ENCODE peak calls at places on chromosomes 1 and 21, in five cellular contexts. A is A549, B is H1, X is K562, F is GM12878. S is an unnamed sample.
A peak's percentile ranks its signal among the peaks of the same experiment; 100 is the strongest.

GRCh38 chr21:46083271-46084040 is 14.5 kb upstream of the COL6A2 start:
- DNase-seq in A (no peak), B (no peak), X (no peak), F (no peak), S (no peak)

GRCh38 chr1:217647791-217648190 is 16.6 kb downstream of the SPATA17 start:
- DNase-seq in A (no peak), B (no peak), X (no peak), F (no peak), S (no peak)

GRCh38 chr1:110233861-110234260 is 23.7 kb downstream of the KCNC4 start:
- DNase-seq in A (no peak), B (no peak), X (no peak), F (no peak), S (no peak)

GRCh38 chr1:10541286-10541685 is 66.5 kb downstream of the PEX14 start:
- DNase-seq in A (no peak), B (peak; percentile 77), X (no peak), F (no peak), S (no peak)

GRCh38 chr1:211133393-211133840 is 531 bp downstream of the KCNH1 start:
- DNase-seq in A (no peak), B (peak; percentile 64), X (no peak), F (no peak), S (no peak)

GRCh38 chr1:183480971-183481431 is 8.7 kb downstream of the SMG7 start:
- DNase-seq in A (no peak), B (no peak), X (no peak), F (peak; percentile 33), S (no peak)

GRCh38 chr1:113226118-113226517 is 153.1 kb downstream of the LRIG2 start:
- DNase-seq in A (no peak), B (no peak), X (no peak), F (peak; percentile 27), S (no peak)

GRCh38 chr1:43587001-43587400 is 56.3 kb downstream of the PTPRF start:
- DNase-seq in A (no peak), B (no peak), X (no peak), F (no peak), S (no peak)

GRCh38 chr1:14602131-14602530 is 3.6 kb downstream of the KAZN start:
- DNase-seq in A (no peak), B (no peak), X (no peak), F (no peak), S (no peak)
- TF ChIP-seq HDAC2 in A (no peak), B (no peak), X (no peak), F (no peak), S (no peak)

GRCh38 chr1:179798864-179799516 is 55.9 kb downstream of the FAM163A start:
- DNase-seq in A (no peak), B (no peak), X (no peak), F (no peak), S (no peak)
- TF ChIP-seq HDAC2 in A (no peak), B (no peak), X (no peak), F (no peak), S (no peak)

DNA sequence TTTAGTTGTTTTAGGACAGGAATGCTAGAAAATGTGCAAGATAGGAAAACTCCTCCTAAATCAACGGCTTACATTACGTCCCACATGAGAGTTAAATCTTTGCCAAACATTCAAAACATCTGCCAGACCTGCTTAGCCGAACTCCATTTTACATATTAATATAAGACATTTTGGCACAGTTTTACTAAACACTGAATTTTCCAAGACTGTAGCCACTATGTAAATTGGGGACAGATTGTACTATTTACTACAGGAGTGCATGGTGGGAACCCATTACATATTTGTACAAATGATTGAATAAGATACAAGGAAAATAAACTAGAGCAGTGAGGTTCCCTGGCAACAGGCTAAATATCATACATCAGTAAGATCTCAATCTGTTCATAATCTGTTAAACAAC is 1234.4 kb downstream of the KCNT2 start:
- DNase-seq in A (no peak), B (no peak), X (no peak), F (no peak), S (no peak)
- TF ChIP-seq HDAC2 in A (no peak), B (no peak), X (no peak), F (no peak), S (no peak)

GRCh38 chr1:97903626-97904025 is 17.2 kb downstream of the DPYD start:
- DNase-seq in A (no peak), B (no peak), X (no peak), F (no peak), S (no peak)
- TF ChIP-seq HDAC2 in A (no peak), B (no peak), X (no peak), F (no peak), S (no peak)

DNA sequence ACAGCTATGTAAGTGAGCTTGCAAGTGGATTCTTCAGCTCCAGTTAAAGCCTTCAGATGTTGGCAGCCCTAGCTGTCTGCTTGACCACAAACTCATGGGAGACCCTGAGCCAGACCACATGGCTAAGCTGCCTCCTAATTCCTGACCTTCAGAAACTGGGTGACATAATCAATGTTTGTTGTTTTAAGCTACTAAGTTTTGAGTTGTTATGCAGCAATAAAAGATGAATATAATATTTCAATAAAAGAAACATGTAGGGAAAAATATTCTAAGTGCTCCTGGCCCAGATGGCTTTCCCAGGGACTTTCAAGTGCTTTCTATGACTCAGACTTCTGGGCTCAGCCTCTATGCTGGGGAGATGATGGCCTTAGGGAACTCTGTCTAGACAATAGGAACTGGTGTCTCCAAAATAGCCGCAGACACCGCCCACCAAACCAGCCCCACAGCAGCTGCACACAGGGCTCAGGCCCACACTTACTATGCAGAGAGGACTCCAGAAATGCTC is 20.3 kb upstream of the AZIN2 start:
- DNase-seq in A (peak; percentile 29), B (no peak), X (no peak), F (no peak), S (no peak)
- TF ChIP-seq HDAC2 in A (no peak), B (no peak), X (no peak), F (no peak), S (no peak)

GRCh38 chr1:33561576-33561975 is 89.1 kb downstream of the ZSCAN20 start:
- DNase-seq in A (no peak), B (no peak), X (no peak), F (no peak), S (no peak)
- TF ChIP-seq HDAC2 in A (no peak), B (no peak), X (no peak), F (no peak), S (no peak)

DNA sequence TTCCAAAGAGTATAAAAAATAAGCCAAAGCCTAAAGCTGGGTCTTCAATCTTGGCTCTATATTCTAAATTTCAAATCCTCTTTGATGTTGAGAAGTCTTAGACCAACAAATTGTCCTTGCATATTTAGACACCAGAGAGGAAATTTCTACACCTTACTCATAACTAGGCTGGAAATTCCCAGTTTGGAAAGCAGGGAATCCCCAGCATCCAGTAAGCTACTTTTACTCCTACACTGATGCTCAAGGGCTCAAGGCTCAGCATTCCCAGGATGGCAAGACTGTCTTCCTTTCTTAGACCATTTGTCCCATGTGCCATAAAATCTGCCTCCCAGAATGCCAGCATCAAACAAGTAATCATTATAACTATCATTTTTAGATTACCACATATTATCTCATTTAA is 28.3 kb downstream of the PRDX6 start:
- DNase-seq in A (no peak), B (no peak), X (no peak), F (no peak), S (no peak)
- TF ChIP-seq HDAC2 in A (no peak), B (no peak), X (no peak), F (no peak), S (no peak)